ENCODE peak calls at places on chromosomes 12 and 14, in five cellular contexts. X is osteoblast, V is ascending aorta, L is dorsolateral prefrontal cortex, F is stomach. C is an unnamed sample.

GRCh38 chr12:96015672-96016071 is 19.5 kb upstream of the HAL start:
- DNase-seq in X (no peak), V (no peak), L (no peak), F (peak), C (no peak)

GRCh38 chr12:118059645-118060275 is 1.2 kb downstream of the WSB2 start:
- DNase-seq in X (peak), V (no peak), L (no peak), F (no peak), C (no peak)

GRCh38 chr14:75049731-75050201 is 1.5 kb downstream of the MLH3 start:
- DNase-seq in X (no peak), V (no peak), L (no peak), F (no peak), C (no peak)

GRCh38 chr14:27184371-27184901 is 586.6 kb upstream of the NOVA1 start:
- DNase-seq in X (no peak), V (no peak), L (no peak), F (no peak), C (no peak)

GRCh38 chr14:37384870-37385596 is 187.3 kb downstream of the MIPOL1 start:
- DNase-seq in X (no peak), V (no peak), L (no peak), F (no peak), C (no peak)

GRCh38 chr14:25111061-25111601 is 61.2 kb upstream of the STXBP6 start:
- DNase-seq in X (peak), V (no peak), L (no peak), F (peak), C (no peak)

GRCh38 chr12:107843351-107844311 is 69.1 kb downstream of the ASCL4 start:
- DNase-seq in X (peak), V (no peak), L (no peak), F (no peak), C (no peak)

GRCh38 chr14:84262932-84263331 is 1267.0 kb upstream of the FLRT2 start:
- DNase-seq in X (no peak), V (no peak), L (no peak), F (no peak), C (no peak)

GRCh38 chr14:104147346-104148125 is 9.1 kb downstream of the KIF26A start:
- DNase-seq in X (peak), V (no peak), L (no peak), F (no peak), C (peak)

GRCh38 chr12:95605875-95606274 is 54.6 kb upstream of the USP44 start:
- DNase-seq in X (no peak), V (no peak), L (no peak), F (no peak), C (no peak)

GRCh38 chr14:90489916-90490726 is 93.3 kb downstream of the CALM1 start:
- DNase-seq in X (no peak), V (no peak), L (no peak), F (no peak), C (no peak)

GRCh38 chr12:39619316-39619659 is 315 bp downstream of the ABCD2 start:
- DNase-seq in X (no peak), V (no peak), L (no peak), F (no peak), C (no peak)

GRCh38 chr12:54159140-54159539 is 29.6 kb downstream of the SMUG1 start:
- DNase-seq in X (peak), V (no peak), L (no peak), F (peak), C (no peak)

GRCh38 chr14:23362200-23362599 is 2.8 kb downstream of the EFS start:
- DNase-seq in X (peak), V (no peak), L (no peak), F (no peak), C (no peak)

GRCh38 chr14:93317836-93318807 is 14.7 kb downstream of the BTBD7 start:
- DNase-seq in X (no peak), V (no peak), L (no peak), F (no peak), C (no peak)

GRCh38 chr14:36070056-36071043 is 106.2 kb downstream of the PTCSC3 start:
- DNase-seq in X (no peak), V (no peak), L (peak), F (peak), C (peak)

GRCh38 chr12:51959211-51959610 is 7.7 kb downstream of the ACVR1B start:
- DNase-seq in X (no peak), V (no peak), L (no peak), F (peak), C (no peak)

GRCh38 chr14:52531481-52531880 is 20.8 kb downstream of the TXNDC16 start:
- DNase-seq in X (no peak), V (no peak), L (no peak), F (no peak), C (no peak)
- H3K27ac ChIP-seq in X (no peak), V (no peak), L (no peak), F (no peak), C (no peak)

GRCh38 chr12:128973883-128974681 is 120.8 kb downstream of the GLT1D1 start:
- DNase-seq in X (peak), V (no peak), L (no peak), F (no peak), C (no peak)

GRCh38 chr12:128974881-128975280 is 121.6 kb downstream of the GLT1D1 start:
- DNase-seq in X (no peak), V (no peak), L (no peak), F (no peak), C (no peak)

GRCh38 chr12:128971802-128972201 is 118.5 kb downstream of the GLT1D1 start:
- DNase-seq in X (no peak), V (no peak), L (no peak), F (no peak), C (no peak)

GRCh38 chr12:128980623-128981022 is 127.3 kb downstream of the GLT1D1 start:
- DNase-seq in X (no peak), V (no peak), L (no peak), F (no peak), C (no peak)

DNA sequence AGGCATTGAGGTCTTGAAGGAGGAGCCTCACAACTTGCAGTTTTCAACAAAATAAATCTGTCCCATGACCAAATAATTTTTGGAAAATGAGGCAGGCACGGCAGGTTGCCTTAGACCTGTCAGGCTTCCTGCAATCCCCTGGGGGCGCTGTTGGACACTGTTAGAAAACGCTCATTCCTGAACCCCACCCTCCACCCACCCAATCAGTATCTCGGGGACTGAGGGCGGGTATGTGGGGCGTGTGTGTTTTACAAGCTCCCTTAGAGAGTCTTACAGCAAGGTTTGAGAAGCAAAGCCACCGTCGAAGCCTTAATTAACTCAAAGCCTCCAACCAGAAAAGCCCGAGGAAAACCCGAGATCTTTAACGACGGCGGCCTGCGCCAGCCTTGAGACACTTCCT is 122.8 kb downstream of the GLT1D1 start:
- DNase-seq in X (no peak), V (no peak), L (no peak), F (no peak), C (peak)
- TF ChIP-seq CTCF in X (no peak), V (no peak), L (peak), F (no peak), C (peak)

DNA sequence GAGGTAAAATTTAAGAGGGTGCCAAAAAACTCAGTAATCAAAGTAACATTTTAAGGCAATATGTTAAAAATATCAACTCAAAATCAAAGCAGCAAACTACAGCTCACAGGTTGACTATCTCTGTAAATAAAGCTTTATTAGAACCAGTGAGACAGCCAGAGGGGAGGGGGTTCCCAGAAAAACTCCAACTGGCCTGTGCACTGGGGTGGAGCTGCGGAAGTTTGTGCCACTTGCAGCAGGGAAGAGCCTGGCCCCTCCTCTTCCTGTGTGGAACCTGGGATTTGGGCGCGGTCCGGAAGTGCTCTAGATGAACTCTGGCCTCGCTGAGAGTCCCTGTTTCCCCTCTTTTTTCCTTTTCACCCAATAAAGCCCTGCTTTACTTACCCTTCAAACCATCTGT is 8.1 kb downstream of the STON2 start:
- DNase-seq in X (no peak), V (no peak), L (no peak), F (no peak), C (no peak)
- H3K27ac ChIP-seq in X (no peak), V (no peak), L (no peak), F (no peak), C (no peak)

GRCh38 chr12:56286044-56286830 is 13.9 kb downstream of the CS start:
- DNase-seq in X (peak), V (no peak), L (no peak), F (no peak), C (no peak)

GRCh38 chr12:56278905-56279304 is 12.2 kb downstream of the COQ10A start:
- DNase-seq in X (no peak), V (no peak), L (no peak), F (no peak), C (no peak)

GRCh38 chr12:56282030-56282429 is 15.3 kb downstream of the COQ10A start:
- DNase-seq in X (no peak), V (no peak), L (no peak), F (no peak), C (no peak)

GRCh38 chr12:56280849-56281248 is 14.1 kb downstream of the COQ10A start:
- DNase-seq in X (no peak), V (no peak), L (no peak), F (no peak), C (no peak)

GRCh38 chr12:56282581-56282980 is 15.8 kb downstream of the COQ10A start:
- DNase-seq in X (no peak), V (no peak), L (no peak), F (no peak), C (no peak)
- TF ChIP-seq CTCF in X (no peak), V (no peak), L (no peak), F (no peak), C (no peak)

DNA sequence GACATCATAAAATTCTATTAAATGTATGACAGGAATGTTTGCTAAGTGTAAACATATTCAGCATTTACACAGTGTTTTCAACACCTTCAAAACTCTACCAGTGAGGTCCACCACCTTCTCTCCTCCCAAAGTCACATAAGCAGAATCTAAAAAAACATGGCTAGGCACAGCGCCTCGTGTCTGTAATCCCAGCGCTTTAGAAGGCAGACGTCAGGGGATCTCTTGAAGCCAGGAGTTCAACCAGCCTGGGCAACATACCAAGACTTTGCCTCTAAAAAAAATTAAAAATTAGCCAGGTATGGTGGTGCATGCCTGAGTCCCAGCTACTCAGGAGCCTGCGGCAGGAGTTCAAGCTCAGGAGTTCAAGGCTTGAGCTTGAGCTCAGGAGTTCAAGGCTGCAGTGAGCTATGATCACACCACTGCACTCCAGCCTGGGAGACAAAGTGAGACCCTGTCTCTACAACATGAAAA is 30.0 kb downstream of the NUMB start:
- DNase-seq in X (no peak), V (no peak), L (no peak), F (peak), C (no peak)
- H3K27ac ChIP-seq in X (peak), V (no peak), L (no peak), F (peak), C (peak)

GRCh38 chr14:64040044-64040443 is 187.2 kb downstream of the SYNE2 start:
- DNase-seq in X (peak), V (no peak), L (no peak), F (no peak), C (no peak)
- TF ChIP-seq CTCF in X (peak), V (no peak), L (no peak), F (no peak), C (no peak)

GRCh38 chr14:95397325-95397724 is 77.6 kb upstream of the CLMN start:
- DNase-seq in X (no peak), V (no peak), L (no peak), F (no peak), C (no peak)
- H3K27ac ChIP-seq in X (no peak), V (no peak), L (no peak), F (no peak), C (no peak)

GRCh38 chr14:89466460-89466859 is 49.4 kb upstream of the FOXN3 start:
- DNase-seq in X (no peak), V (no peak), L (no peak), F (no peak), C (no peak)

GRCh38 chr14:89466939-89467338 is 49.9 kb upstream of the FOXN3 start:
- DNase-seq in X (no peak), V (no peak), L (no peak), F (no peak), C (no peak)

GRCh38 chr14:89469210-89470198 is 52.5 kb upstream of the FOXN3 start:
- DNase-seq in X (no peak), V (no peak), L (no peak), F (no peak), C (no peak)

GRCh38 chr14:89465894-89466293 is 48.9 kb upstream of the FOXN3 start:
- DNase-seq in X (no peak), V (no peak), L (no peak), F (no peak), C (no peak)
- TF ChIP-seq CTCF in X (no peak), V (no peak), L (no peak), F (no peak), C (no peak)

C was measured in lower lobe of right lung.